ENCODE peak calls at places on chromosome 21, in four cellular contexts. Y is K562, A is A549, V is H1. E is an unnamed sample.

GRCh38 chr21:16046625-16047340 is 317.0 kb downstream of the USP25 start:
- DNase-seq in Y (no peak), A (no peak), V (no peak), E (no peak)

GRCh38 chr21:35652872-35653271 is 407.5 kb downstream of the SETD4 start:
- DNase-seq in Y (no peak), A (no peak), V (no peak), E (no peak)

GRCh38 chr21:23960769-23961168 is 1646.5 kb downstream of the MRPL39 start:
- DNase-seq in Y (no peak), A (no peak), V (no peak), E (no peak)

GRCh38 chr21:15692711-15693110 is 37.1 kb upstream of the USP25 start:
- DNase-seq in Y (no peak), A (no peak), V (no peak), E (no peak)

GRCh38 chr21:34679056-34679455 is 10.3 kb downstream of the CLIC6 start:
- DNase-seq in Y (no peak), A (no peak), V (no peak), E (no peak)

GRCh38 chr21:15324542-15324941 is 259.7 kb upstream of the NRIP1 start:
- DNase-seq in Y (no peak), A (no peak), V (no peak), E (peak; percentile 11)

GRCh38 chr21:14752006-14752909 is 206.1 kb upstream of the SAMSN1 start:
- DNase-seq in Y (no peak), A (no peak), V (no peak), E (no peak)

GRCh38 chr21:35336534-35336933 is 287.4 kb upstream of the RUNX1 start:
- DNase-seq in Y (peak; percentile 39), A (no peak), V (no peak), E (no peak)

GRCh38 chr21:43597052-43597451 is 62.2 kb downstream of the HSF2BP start:
- DNase-seq in Y (no peak), A (peak; percentile 50), V (no peak), E (peak; percentile 69)

GRCh38 chr21:43772368-43772870 is 3.7 kb downstream of the CSTB start:
- DNase-seq in Y (no peak), A (no peak), V (no peak), E (no peak)

GRCh38 chr21:26655466-26655865 is 82.4 kb upstream of the CYYR1 start:
- DNase-seq in Y (no peak), A (no peak), V (no peak), E (no peak)

GRCh38 chr21:44920694-44921604 is at the start of gene ITGB2:
- DNase-seq in Y (no peak), A (no peak), V (no peak), E (no peak)

GRCh38 chr21:43868461-43868860 is 3.4 kb downstream of the AGPAT3 start:
- DNase-seq in Y (no peak), A (no peak), V (no peak), E (no peak)

GRCh38 chr21:19031956-19032355 is 628.4 kb upstream of the TMPRSS15 start:
- DNase-seq in Y (no peak), A (no peak), V (no peak), E (no peak)

GRCh38 chr21:39818557-39818956 is 48.7 kb upstream of the PCP4 start:
- DNase-seq in Y (no peak), A (no peak), V (no peak), E (no peak)

GRCh38 chr21:34970566-34970965 is 78.5 kb downstream of the RUNX1 start:
- DNase-seq in Y (no peak), A (no peak), V (no peak), E (no peak)

GRCh38 chr21:33394260-33394659 is 9.0 kb upstream of the IFNGR2 start:
- DNase-seq in Y (no peak), A (no peak), V (no peak), E (no peak)

GRCh38 chr21:29585462-29585861 is 286.7 kb downstream of the BACH1 start:
- DNase-seq in Y (no peak), A (no peak), V (no peak), E (no peak)

GRCh38 chr21:43645414-43645891 is 13.8 kb downstream of the HSF2BP start:
- DNase-seq in Y (peak; percentile 16), A (peak; percentile 90), V (no peak), E (peak; percentile 58)

GRCh38 chr21:24255591-24255990 is 1351.7 kb downstream of the MRPL39 start:
- DNase-seq in Y (no peak), A (no peak), V (no peak), E (no peak)

GRCh38 chr21:35232545-35233176 is 183.6 kb upstream of the RUNX1 start:
- DNase-seq in Y (peak; percentile 25), A (peak; percentile 19), V (no peak), E (peak; percentile 31)

GRCh38 chr21:18384771-18385170 is 18.8 kb downstream of the TMPRSS15 start:
- DNase-seq in Y (peak; percentile 11), A (peak; percentile 2), V (no peak), E (no peak)

GRCh38 chr21:18023099-18023498 is 203.9 kb upstream of the C21orf91 start:
- DNase-seq in Y (no peak), A (no peak), V (no peak), E (no peak)

GRCh38 chr21:17351766-17352165 is 161.1 kb upstream of the CXADR start:
- DNase-seq in Y (no peak), A (no peak), V (no peak), E (no peak)

GRCh38 chr21:31752967-31753366 is 21.0 kb upstream of the SCAF4 start:
- DNase-seq in Y (no peak), A (no peak), V (no peak), E (no peak)
- TF ChIP-seq RNF2 in Y (no peak), A (no peak), V (no peak), E (no peak)

GRCh38 chr21:25368531-25368930 is 238.8 kb downstream of the MRPL39 start:
- DNase-seq in Y (no peak), A (no peak), V (no peak), E (no peak)

GRCh38 chr21:25370311-25370744 is 237.0 kb downstream of the MRPL39 start:
- DNase-seq in Y (no peak), A (no peak), V (no peak), E (no peak)

GRCh38 chr21:25371831-25372434 is 235.3 kb downstream of the MRPL39 start:
- DNase-seq in Y (no peak), A (no peak), V (no peak), E (no peak)

GRCh38 chr21:25366116-25366515 is 241.2 kb downstream of the MRPL39 start:
- DNase-seq in Y (no peak), A (no peak), V (no peak), E (no peak)

DNA sequence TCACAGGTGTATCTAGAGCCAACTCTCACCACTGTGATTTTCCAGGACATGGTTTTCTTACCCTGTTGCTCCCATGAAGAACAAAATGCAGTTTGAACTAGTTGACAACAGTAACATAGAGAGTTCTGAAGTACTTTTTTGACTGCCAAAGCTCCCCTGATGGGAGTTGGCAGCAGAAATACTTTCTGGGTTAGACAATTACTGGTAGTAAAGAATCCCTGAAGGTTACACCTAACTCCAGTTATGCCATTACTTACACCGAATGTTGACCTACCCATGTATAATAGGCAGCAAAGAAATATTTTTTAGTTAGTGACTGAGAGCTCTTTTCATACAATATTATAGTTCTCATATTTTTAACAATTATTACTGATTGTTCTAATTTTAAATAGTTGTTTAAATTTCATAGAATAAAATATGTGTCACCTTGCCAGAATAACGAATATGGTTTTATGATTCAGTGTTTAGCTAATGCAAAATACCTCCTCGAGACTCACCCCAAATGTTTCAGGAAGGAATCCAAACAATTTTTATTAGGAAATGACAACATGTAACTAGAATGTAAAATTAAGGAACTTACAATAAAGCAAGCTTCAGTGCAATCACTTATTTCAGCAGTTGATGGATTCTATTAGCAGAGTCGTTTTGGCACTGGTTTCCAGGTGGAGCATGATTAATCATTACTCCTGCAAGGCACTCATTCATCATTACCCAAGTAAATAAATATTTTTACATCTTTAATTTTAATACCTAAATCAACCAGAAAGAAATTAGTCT is 237.6 kb downstream of the MRPL39 start:
- DNase-seq in Y (no peak), A (no peak), V (no peak), E (no peak)
- TF ChIP-seq RNF2 in Y (no peak), A (no peak), V (no peak), E (no peak)

GRCh38 chr21:42129300-42130266 is 58.5 kb downstream of the UMODL1 start:
- DNase-seq in Y (no peak), A (no peak), V (no peak), E (no peak)

GRCh38 chr21:42130447-42130846 is 59.3 kb downstream of the UMODL1 start:
- DNase-seq in Y (no peak), A (no peak), V (no peak), E (no peak)

GRCh38 chr21:42124826-42125570 is 53.9 kb downstream of the UMODL1 start:
- DNase-seq in Y (no peak), A (no peak), V (no peak), E (no peak)

GRCh38 chr21:42125571-42126544 is 54.7 kb downstream of the UMODL1 start:
- DNase-seq in Y (peak; percentile 54), A (peak; percentile 27), V (no peak), E (peak; percentile 39)

GRCh38 chr21:42127164-42128125 is 56.3 kb downstream of the UMODL1 start:
- DNase-seq in Y (no peak), A (no peak), V (no peak), E (no peak)
- TF ChIP-seq RNF2 in Y (no peak), A (no peak), V (no peak), E (no peak)

DNA sequence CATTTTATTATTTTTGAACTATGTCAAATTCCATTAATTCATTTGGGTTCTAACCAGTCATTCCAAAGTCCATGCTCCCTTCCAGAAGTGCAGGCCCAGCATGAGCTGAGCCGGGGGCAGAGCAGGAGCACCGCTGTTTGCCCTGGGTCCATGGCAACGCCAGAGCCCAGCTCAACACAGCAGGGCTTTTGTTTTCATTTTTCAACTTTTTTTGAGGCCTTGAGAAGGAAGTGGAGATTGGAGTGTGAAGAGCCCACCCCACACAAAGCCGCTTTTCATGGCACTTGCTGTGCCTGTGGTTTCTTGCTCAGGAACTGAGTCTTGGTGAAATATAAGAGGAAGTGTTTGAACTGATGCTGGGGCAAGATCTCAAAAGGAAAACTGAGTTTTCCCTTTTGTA is 13.2 kb upstream of the PRMT2 start:
- DNase-seq in Y (no peak), A (no peak), V (no peak), E (peak; percentile 94)
- TF ChIP-seq RNF2 in Y (no peak), A (no peak), V (no peak), E (no peak)

GRCh38 chr21:46551636-46552241 is 53.1 kb downstream of the S100B start:
- DNase-seq in Y (no peak), A (no peak), V (peak; percentile 44), E (no peak)
- TF ChIP-seq RNF2 in Y (no peak), A (no peak), V (no peak), E (no peak)

DNA sequence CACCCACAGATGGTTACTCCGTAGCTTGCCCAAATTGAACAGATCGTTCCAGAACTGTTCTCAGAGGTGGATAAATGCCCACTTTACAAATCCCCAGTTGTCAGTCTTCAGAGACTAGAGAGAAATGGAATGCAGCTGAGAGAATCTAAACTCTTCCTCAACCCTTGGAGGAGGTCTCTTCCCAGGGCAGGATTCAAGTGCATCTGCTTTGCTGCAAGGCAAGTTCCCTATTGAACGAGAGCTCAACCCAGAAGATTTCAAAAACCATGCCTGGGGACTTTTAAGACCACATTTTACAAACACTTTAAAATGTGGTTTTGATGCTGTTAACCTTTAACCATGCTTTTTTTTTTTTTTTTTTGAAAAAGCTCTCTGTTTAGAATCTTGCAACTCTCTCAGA is 987.9 kb upstream of the ADAMTS5 start:
- DNase-seq in Y (no peak), A (no peak), V (no peak), E (no peak)
- TF ChIP-seq RNF2 in Y (no peak), A (no peak), V (no peak), E (no peak)